ENCODE peak calls at places on chromosome 6, in four cellular contexts. C, J, Z and U are unnamed samples.

GRCh38 chr6:163494279-163494727 is 79.8 kb downstream of the QKI start:
- DNase-seq in C (no peak), J (no peak), Z (no peak), U (no peak)

GRCh38 chr6:113102761-113103160 is 754.4 kb upstream of the MARCKS start:
- DNase-seq in C (no peak), J (no peak), Z (no peak), U (no peak)

GRCh38 chr6:139439278-139439813 is 64.9 kb upstream of the CITED2 start:
- DNase-seq in C (no peak), J (no peak), Z (no peak), U (no peak)

GRCh38 chr6:33702345-33702977 is 9.0 kb downstream of the UQCC2 start:
- DNase-seq in C (peak; percentile 81), J (peak; percentile 56), Z (no peak), U (no peak)

GRCh38 chr6:81476881-81477280 is 275.6 kb downstream of the TENT5A start:
- DNase-seq in C (no peak), J (no peak), Z (no peak), U (no peak)

GRCh38 chr6:43856005-43856765 is 86.2 kb downstream of the VEGFA start:
- DNase-seq in C (peak; percentile 84), J (peak; percentile 70), Z (peak; percentile 79), U (no peak)

GRCh38 chr6:166927240-166927941 is 29.0 kb downstream of the RNASET2 start:
- DNase-seq in C (no peak), J (no peak), Z (no peak), U (no peak)

GRCh38 chr6:156655267-156655918 is 121.8 kb upstream of the ARID1B start:
- DNase-seq in C (peak; percentile 86), J (no peak), Z (no peak), U (no peak)

GRCh38 chr6:90428514-90428913 is 131.9 kb upstream of the BACH2 start:
- DNase-seq in C (no peak), J (no peak), Z (no peak), U (no peak)

GRCh38 chr6:186221-186965 is 105.9 kb upstream of the DUSP22 start:
- DNase-seq in C (no peak), J (peak; percentile 10), Z (no peak), U (no peak)

DNA sequence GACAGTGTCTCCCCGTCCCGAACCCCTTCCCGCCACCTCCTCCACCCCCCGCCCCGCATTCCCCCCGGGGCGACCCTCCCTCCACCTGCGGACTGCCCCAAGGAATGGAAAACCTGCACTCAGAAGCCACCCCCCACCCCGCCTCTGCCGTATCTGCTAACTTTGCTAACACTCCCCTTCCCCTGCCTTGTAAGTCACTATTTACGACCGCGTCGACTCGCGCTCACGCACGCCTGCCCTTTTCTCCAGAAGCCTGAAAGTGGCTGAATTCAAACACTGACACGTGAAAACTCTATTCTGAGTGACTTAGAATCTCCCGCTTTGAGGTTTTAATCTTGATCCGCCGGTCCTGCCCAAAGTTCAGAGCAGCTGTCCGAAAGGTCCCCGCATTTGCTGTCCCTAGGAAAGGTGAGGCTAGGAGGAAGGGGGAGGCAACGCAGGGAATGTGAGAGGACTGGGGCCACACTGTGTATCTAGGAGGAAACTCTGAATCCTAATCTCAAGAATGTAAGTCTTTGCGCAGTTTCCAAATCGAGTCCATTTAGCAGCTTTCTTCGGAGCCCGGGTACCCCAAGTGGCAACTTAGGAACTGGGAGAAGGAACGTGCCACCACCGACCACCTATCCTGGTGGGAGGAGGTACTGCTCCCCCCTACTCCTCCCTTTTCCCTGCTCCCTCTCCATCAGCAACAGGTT is 9.3 kb upstream of the POU3F2 start:
- DNase-seq in C (peak; percentile 74), J (no peak), Z (no peak), U (no peak)
- H3K27ac ChIP-seq in C (peak overlapping the region; percentile 93), J (no peak overlapping the region), Z (no peak overlapping the region), U (no peak overlapping the region)

GRCh38 chr6:168451805-168452204 is 10.8 kb downstream of the SMOC2 start:
- DNase-seq in C (peak; percentile 78), J (peak; percentile 21), Z (no peak), U (no peak)

GRCh38 chr6:168455847-168456530 is 15.0 kb downstream of the SMOC2 start:
- DNase-seq in C (no peak), J (no peak), Z (no peak), U (no peak)

GRCh38 chr6:168450921-168451320 is 9.9 kb downstream of the SMOC2 start:
- DNase-seq in C (no peak), J (no peak), Z (no peak), U (no peak)

GRCh38 chr6:168456907-168457771 is 16.2 kb downstream of the SMOC2 start:
- DNase-seq in C (no peak), J (no peak), Z (no peak), U (no peak)

DNA sequence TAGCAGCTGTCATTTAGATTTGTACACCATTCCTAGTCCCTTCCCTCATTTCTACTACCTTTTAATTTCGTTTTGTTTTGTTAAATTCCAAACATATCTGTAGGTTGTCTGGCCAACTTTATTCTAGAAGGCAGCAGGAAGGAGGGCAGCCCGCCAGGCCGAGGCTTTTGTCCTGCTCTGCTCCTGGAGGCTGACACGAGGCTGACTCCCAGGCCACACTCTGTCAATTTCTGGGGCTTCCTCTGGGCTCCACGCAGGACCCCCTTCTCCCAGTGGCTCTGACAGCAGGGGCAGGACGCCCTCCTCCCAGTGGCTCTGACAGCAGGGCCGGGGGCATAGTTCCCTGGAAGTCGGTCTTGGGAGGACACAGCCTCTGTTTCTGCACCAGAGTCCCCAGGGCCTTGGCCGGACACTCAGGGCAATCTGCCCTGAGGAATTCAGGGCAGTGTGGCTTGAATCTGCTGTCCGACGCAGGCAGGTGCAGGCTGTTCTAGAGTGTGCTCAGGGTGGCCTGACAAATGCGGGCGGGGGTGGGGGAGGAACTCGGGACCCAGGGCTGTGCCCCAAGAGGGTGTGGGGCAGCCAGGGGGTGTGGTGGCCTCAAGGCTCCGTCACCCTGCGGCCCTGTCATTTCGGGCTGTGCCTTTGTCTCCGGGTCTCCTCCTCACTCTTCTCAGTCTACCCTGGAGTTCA is 11.8 kb downstream of the SMOC2 start:
- DNase-seq in C (no peak), J (no peak), Z (no peak), U (peak; percentile 43)
- H3K9me3 ChIP-seq in C (no peaks in the 10 kb centered on the region), J (no peaks in the 10 kb centered on the region), Z (no peaks in the 10 kb centered on the region), U (no peaks in the 10 kb centered on the region)

GRCh38 chr6:148509789-148510581 is 167.3 kb downstream of the SASH1 start:
- DNase-seq in C (no peak), J (no peak), Z (no peak), U (peak; percentile 71)
- H3K27me3 ChIP-seq in C (no peaks in the 10 kb centered on the region), J (no peaks in the 10 kb centered on the region), Z (no peaks in the 10 kb centered on the region), U (no peaks in the 10 kb centered on the region)

DNA sequence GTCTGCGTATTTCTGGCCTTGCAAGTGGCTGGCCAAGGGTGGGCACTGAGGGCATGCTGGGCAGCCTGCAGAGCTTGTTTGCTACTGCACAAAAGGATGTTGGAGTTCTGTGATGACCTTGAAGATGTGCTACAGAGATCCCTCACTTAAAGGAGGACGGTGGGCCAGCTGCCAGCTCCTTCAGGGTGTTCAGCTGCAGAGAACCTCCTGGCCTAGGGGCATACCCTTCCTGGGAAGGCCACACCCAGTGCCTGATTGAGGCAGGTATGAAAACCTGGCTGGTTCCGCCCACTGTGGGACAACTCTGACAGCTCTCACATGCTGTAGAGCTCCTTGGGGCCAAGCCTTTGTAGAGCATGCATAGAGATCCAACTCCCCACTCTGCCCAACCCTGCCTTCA is 3.0 kb upstream of the KCNK17 start:
- DNase-seq in C (no peak), J (no peak), Z (no peak), U (no peak)
- H3K27ac ChIP-seq in C (no peak overlapping the region), J (no peak overlapping the region), Z (no peak overlapping the region), U (no peak overlapping the region)

GRCh38 chr6:164870175-164870574 is 439.2 kb downstream of the C6orf118 start:
- DNase-seq in C (no peak), J (no peak), Z (no peak), U (no peak)
- H3K9me3 ChIP-seq in C (peaks cover 4% of the 10 kb centered on the region), J (no peaks in the 10 kb centered on the region), Z (no peaks in the 10 kb centered on the region), U (peaks cover 31% of the 10 kb centered on the region)

DNA sequence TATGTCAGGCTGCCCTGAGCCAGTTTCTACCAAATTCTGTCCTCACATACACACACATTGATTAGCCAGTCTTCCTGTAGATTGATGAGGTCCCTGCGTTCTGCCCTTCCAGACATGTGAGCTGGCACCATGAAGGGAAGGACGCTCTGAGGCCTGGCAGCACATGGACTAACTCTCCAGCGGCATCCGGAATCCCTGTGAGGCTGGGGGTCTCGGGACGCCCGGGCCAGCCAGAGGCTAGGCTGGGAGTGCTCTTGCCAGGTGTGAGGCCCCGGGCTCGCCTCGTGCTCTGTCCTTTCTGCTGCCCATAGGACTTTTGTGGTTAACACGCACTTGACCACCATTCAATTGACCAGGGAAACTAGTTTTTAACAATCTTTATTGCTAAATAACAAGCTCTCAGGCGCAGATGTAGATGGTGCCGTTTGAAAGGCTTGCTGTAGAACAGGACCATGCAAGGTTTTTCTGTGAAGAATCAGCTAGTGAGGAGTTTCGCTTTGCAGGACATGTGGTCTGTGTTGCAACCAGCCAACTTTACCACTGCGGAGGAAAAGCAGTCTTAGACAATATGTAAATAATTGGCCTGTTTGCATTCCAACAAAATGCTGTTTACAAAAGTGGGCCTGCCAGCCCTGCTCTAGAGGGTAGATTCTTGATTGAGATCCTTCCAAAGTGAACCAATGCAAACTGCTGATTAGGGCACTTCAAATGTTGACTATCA is 29.3 kb downstream of the FOXF2 start:
- DNase-seq in C (no peak), J (no peak), Z (no peak), U (no peak)
- H3K27me3 ChIP-seq in C (no peaks in the 10 kb centered on the region), J (no peaks in the 10 kb centered on the region), Z (no peaks in the 10 kb centered on the region), U (peaks cover 94% of the 10 kb centered on the region)

GRCh38 chr6:167990016-167990945 is 7.2 kb upstream of the KIF25 start:
- DNase-seq in C (no peak), J (no peak), Z (no peak), U (no peak)

GRCh38 chr6:167987811-167988495 is 9.5 kb upstream of the KIF25 start:
- DNase-seq in C (no peak), J (no peak), Z (no peak), U (no peak)

GRCh38 chr6:167987396-167987795 is 10.1 kb upstream of the KIF25 start:
- DNase-seq in C (no peak), J (no peak), Z (no peak), U (no peak)

GRCh38 chr6:167985911-167986595 is 11.4 kb upstream of the KIF25 start:
- DNase-seq in C (no peak), J (no peak), Z (no peak), U (no peak)

DNA sequence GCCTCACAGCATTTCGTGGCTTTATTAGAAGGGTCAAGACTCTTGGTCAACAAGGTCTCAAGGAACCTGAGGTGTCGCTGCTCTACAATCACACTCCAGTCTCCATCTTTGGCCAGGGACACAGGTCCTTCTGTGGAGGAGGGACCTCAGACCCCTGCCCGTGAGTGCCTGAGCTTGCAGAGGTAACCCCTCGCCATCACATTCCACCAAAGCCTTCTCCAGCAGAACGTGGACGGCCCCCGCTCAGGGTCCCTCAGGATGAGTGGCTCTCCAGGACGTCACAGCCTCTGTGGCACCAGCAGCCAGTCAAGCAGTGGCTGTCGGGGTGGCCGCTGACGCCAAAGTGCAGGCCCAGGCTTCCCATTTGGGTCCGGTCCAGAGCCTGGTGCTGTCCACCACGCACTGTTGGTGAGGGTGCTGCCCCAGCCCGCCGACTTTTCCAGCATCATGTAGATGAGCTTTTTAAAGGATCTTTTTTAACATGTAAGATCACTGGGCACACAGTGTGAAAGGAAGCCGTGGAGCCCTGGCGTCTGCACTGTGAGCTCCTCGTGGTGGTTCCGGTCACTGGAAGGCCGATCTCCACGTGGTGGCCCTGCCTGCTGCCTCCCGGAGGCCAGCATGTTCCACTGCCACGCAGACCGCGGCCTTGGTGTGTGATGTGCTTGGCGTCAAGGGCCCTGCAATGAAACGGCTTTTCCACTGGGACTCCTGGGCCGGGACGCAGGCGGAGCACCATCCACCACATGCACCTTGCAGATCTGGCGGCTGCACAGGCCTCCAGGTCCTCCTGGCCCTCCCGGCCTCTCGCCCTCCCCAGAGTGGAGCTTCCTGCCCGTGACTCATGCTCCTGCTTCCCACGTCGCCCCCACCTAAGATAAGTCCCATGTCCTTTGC is 8.3 kb upstream of the KIF25 start:
- DNase-seq in C (no peak), J (no peak), Z (no peak), U (no peak)
- H3K27ac ChIP-seq in C (no peak overlapping the region), J (no peak overlapping the region), Z (no peak overlapping the region), U (peak overlapping the region; percentile 78)

GRCh38 chr6:27358786-27359185 is 29.8 kb upstream of the ZNF391 start:
- DNase-seq in C (no peak), J (no peak), Z (no peak), U (no peak)

GRCh38 chr6:27359231-27359630 is 29.3 kb upstream of the ZNF391 start:
- DNase-seq in C (no peak), J (no peak), Z (no peak), U (no peak)
- H3K9me3 ChIP-seq in C (peaks cover 58% of the 10 kb centered on the region), J (peaks cover 5% of the 10 kb centered on the region), Z (peaks cover 5% of the 10 kb centered on the region), U (peaks cover 80% of the 10 kb centered on the region)